ENCODE peak calls at places on chromosome 12, in four cellular contexts. One of them, this sample, is unnamed.

GRCh38 chr12:124550123-124551089 is 17.0 kb downstream of the NCOR2 start:
- DNase-seq in gastrocnemius medialis: no peak
- DNase-seq in left lung: peak; percentile 33
- DNase-seq in ovary: no peak
- DNase-seq in this sample: no peak

GRCh38 chr12:102917026-102917787 is at the start of gene PAH:
- DNase-seq in gastrocnemius medialis: no peak
- DNase-seq in left lung: no peak
- DNase-seq in ovary: no peak
- DNase-seq in this sample: peak; percentile 47

GRCh38 chr12:86496595-86496994 is 240.4 kb upstream of the MGAT4C start:
- DNase-seq in gastrocnemius medialis: no peak
- DNase-seq in left lung: no peak
- DNase-seq in ovary: no peak
- DNase-seq in this sample: no peak

GRCh38 chr12:123049398-123050250 is 69.1 kb downstream of the ARL6IP4 start:
- DNase-seq in gastrocnemius medialis: peak; percentile 59
- DNase-seq in left lung: no peak
- DNase-seq in ovary: no peak
- DNase-seq in this sample: no peak

GRCh38 chr12:66456622-66457021 is 154.3 kb downstream of the HELB start:
- DNase-seq in gastrocnemius medialis: no peak
- DNase-seq in left lung: no peak
- DNase-seq in ovary: no peak
- DNase-seq in this sample: no peak

GRCh38 chr12:111451649-111452129 is 46.0 kb downstream of the SH2B3 start:
- DNase-seq in gastrocnemius medialis: no peak
- DNase-seq in left lung: no peak
- DNase-seq in ovary: no peak
- DNase-seq in this sample: no peak

GRCh38 chr12:122366685-122367475 is 55.6 kb downstream of the CLIP1 start:
- DNase-seq in gastrocnemius medialis: peak; percentile 79
- DNase-seq in left lung: peak; percentile 41
- DNase-seq in ovary: peak; percentile 54
- DNase-seq in this sample: no peak

GRCh38 chr12:114665411-114666181 is 18.4 kb downstream of the TBX3 start:
- DNase-seq in gastrocnemius medialis: no peak
- DNase-seq in left lung: no peak
- DNase-seq in ovary: no peak
- DNase-seq in this sample: no peak

GRCh38 chr12:69468237-69469026 is 1.8 kb upstream of the FRS2 start:
- DNase-seq in gastrocnemius medialis: no peak
- DNase-seq in left lung: no peak
- DNase-seq in ovary: no peak
- DNase-seq in this sample: no peak

GRCh38 chr12:104025771-104026170 is 24.2 kb downstream of the GLT8D2 start:
- DNase-seq in gastrocnemius medialis: no peak
- DNase-seq in left lung: no peak
- DNase-seq in ovary: no peak
- DNase-seq in this sample: no peak

GRCh38 chr12:56763753-56764657 is 881 bp downstream of the HSD17B6 start:
- DNase-seq in gastrocnemius medialis: no peak
- DNase-seq in left lung: no peak
- DNase-seq in ovary: no peak
- DNase-seq in this sample: no peak

GRCh38 chr12:32947203-32947795 is 50.7 kb upstream of the PKP2 start:
- DNase-seq in gastrocnemius medialis: no peak
- DNase-seq in left lung: no peak
- DNase-seq in ovary: no peak
- DNase-seq in this sample: no peak

GRCh38 chr12:96366255-96366654 is 34.0 kb downstream of the CDK17 start:
- DNase-seq in gastrocnemius medialis: no peak
- DNase-seq in left lung: no peak
- DNase-seq in ovary: no peak
- DNase-seq in this sample: no peak

GRCh38 chr12:96336489-96336888 is 63.8 kb downstream of the CDK17 start:
- DNase-seq in gastrocnemius medialis: no peak
- DNase-seq in left lung: no peak
- DNase-seq in ovary: no peak
- DNase-seq in this sample: no peak

GRCh38 chr12:27342551-27342950 is 9.9 kb downstream of the BMAL2 start:
- DNase-seq in gastrocnemius medialis: no peak
- DNase-seq in left lung: no peak
- DNase-seq in ovary: no peak
- DNase-seq in this sample: no peak

GRCh38 chr12:84508943-84509342 is 403.7 kb downstream of the SLC6A15 start:
- DNase-seq in gastrocnemius medialis: no peak
- DNase-seq in left lung: peak; percentile 43
- DNase-seq in ovary: no peak
- DNase-seq in this sample: no peak

GRCh38 chr12:131362290-131363211 is 348.3 kb upstream of the SFSWAP start:
- DNase-seq in gastrocnemius medialis: no peak
- DNase-seq in left lung: no peak
- DNase-seq in ovary: no peak
- DNase-seq in this sample: no peak

GRCh38 chr12:8852119-8852518 is 29.7 kb downstream of the A2ML1 start:
- DNase-seq in gastrocnemius medialis: no peak
- DNase-seq in left lung: no peak
- DNase-seq in ovary: no peak
- DNase-seq in this sample: no peak

GRCh38 chr12:59977779-59978178 is 381.9 kb downstream of the SLC16A7 start:
- DNase-seq in gastrocnemius medialis: no peak
- DNase-seq in left lung: no peak
- DNase-seq in ovary: no peak
- DNase-seq in this sample: no peak

GRCh38 chr12:116556964-116557706 is 2.0 kb upstream of the MAP1LC3B2 start:
- DNase-seq in gastrocnemius medialis: no peak
- DNase-seq in left lung: no peak
- DNase-seq in ovary: no peak
- DNase-seq in this sample: no peak

GRCh38 chr12:109770861-109771670 is 57.4 kb downstream of the FAM222A start:
- DNase-seq in gastrocnemius medialis: no peak
- DNase-seq in left lung: no peak
- DNase-seq in ovary: peak; percentile 29
- DNase-seq in this sample: peak; percentile 23

GRCh38 chr12:67386869-67387570 is 117.9 kb downstream of the CAND1 start:
- DNase-seq in gastrocnemius medialis: no peak
- DNase-seq in left lung: no peak
- DNase-seq in ovary: no peak
- DNase-seq in this sample: no peak

GRCh38 chr12:6183689-6184441 is 16.3 kb upstream of the CD9 start:
- DNase-seq in gastrocnemius medialis: no peak
- DNase-seq in left lung: no peak
- DNase-seq in ovary: no peak
- DNase-seq in this sample: no peak
- H3K27ac ChIP-seq in gastrocnemius medialis: no peak overlapping the region
- H3K27ac ChIP-seq in left lung: no peak overlapping the region
- H3K27ac ChIP-seq in ovary: no peak overlapping the region
- H3K27ac ChIP-seq in this sample: peak overlapping the region; percentile 76

GRCh38 chr12:113278631-113279030 is 56.3 kb downstream of the SLC8B1 start:
- DNase-seq in gastrocnemius medialis: no peak
- DNase-seq in left lung: peak; percentile 15
- DNase-seq in ovary: no peak
- DNase-seq in this sample: peak; percentile 24

GRCh38 chr12:113277511-113277910 is 56.2 kb downstream of the TPCN1 start:
- DNase-seq in gastrocnemius medialis: no peak
- DNase-seq in left lung: peak; percentile 28
- DNase-seq in ovary: no peak
- DNase-seq in this sample: peak; percentile 24

GRCh38 chr12:113276306-113276705 is 55.0 kb downstream of the TPCN1 start:
- DNase-seq in gastrocnemius medialis: no peak
- DNase-seq in left lung: no peak
- DNase-seq in ovary: peak; percentile 60
- DNase-seq in this sample: peak; percentile 18

GRCh38 chr12:113278141-113278540 is 56.8 kb downstream of the SLC8B1 start:
- DNase-seq in gastrocnemius medialis: no peak
- DNase-seq in left lung: peak; percentile 17
- DNase-seq in ovary: no peak
- DNase-seq in this sample: peak; percentile 19

GRCh38 chr12:113276946-113277500 is 55.8 kb downstream of the TPCN1 start:
- DNase-seq in gastrocnemius medialis: no peak
- DNase-seq in left lung: peak; percentile 23
- DNase-seq in ovary: no peak
- DNase-seq in this sample: peak; percentile 31
- H3K4me3 ChIP-seq in gastrocnemius medialis: no peak overlapping the region
- H3K4me3 ChIP-seq in left lung: no peak overlapping the region
- H3K4me3 ChIP-seq in ovary: no peak overlapping the region
- H3K4me3 ChIP-seq in this sample: no peak overlapping the region

DNA sequence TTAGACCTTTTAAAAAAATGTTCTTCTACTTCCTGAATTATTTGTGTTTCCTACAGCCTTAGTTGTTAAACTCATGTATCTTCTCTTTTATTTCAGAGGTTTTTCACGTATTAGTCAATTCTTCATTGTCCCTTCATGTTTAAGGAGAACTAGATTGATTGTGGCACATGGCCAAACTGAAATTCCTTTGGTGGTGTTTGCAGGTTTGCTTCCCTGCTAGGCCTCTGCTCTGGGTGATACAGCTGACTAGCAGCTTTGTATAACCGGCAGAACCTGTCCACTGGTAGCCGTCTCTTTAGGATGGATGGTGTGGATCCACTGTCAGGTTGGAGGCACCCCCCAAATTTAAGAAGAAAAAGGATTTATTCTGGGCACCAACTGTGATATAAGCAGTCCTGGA is 262.1 kb downstream of the FBXL14 start:
- DNase-seq in gastrocnemius medialis: no peak
- DNase-seq in left lung: no peak
- DNase-seq in ovary: no peak
- DNase-seq in this sample: no peak
- H3K27ac ChIP-seq in gastrocnemius medialis: no peak overlapping the region
- H3K27ac ChIP-seq in left lung: no peak overlapping the region
- H3K27ac ChIP-seq in ovary: no peak overlapping the region
- H3K27ac ChIP-seq in this sample: no peak overlapping the region

GRCh38 chr12:81079280-81080076 is 1.6 kb downstream of the ACSS3 start:
- DNase-seq in gastrocnemius medialis: no peak
- DNase-seq in left lung: no peak
- DNase-seq in ovary: no peak
- DNase-seq in this sample: no peak
- H3K4me3 ChIP-seq in gastrocnemius medialis: peak overlapping the region; percentile 76
- H3K4me3 ChIP-seq in left lung: peak overlapping the region; percentile 57
- H3K4me3 ChIP-seq in ovary: peak overlapping the region; percentile 87
- H3K4me3 ChIP-seq in this sample: peak overlapping the region; percentile 79

GRCh38 chr12:132886529-132887477 is 602 bp downstream of the CHFR start:
- DNase-seq in gastrocnemius medialis: no peak
- DNase-seq in left lung: peak; percentile 34
- DNase-seq in ovary: no peak
- DNase-seq in this sample: peak; percentile 60
- H3K27ac ChIP-seq in gastrocnemius medialis: peak overlapping the region; percentile 91
- H3K27ac ChIP-seq in left lung: peak overlapping the region; percentile 99
- H3K27ac ChIP-seq in ovary: no peak overlapping the region
- H3K27ac ChIP-seq in this sample: peak overlapping the region; percentile 99

GRCh38 chr12:6620885-6621274 is 13.7 kb upstream of the CHD4 start:
- DNase-seq in gastrocnemius medialis: no peak
- DNase-seq in left lung: no peak
- DNase-seq in ovary: no peak
- DNase-seq in this sample: no peak
- H3K4me3 ChIP-seq in gastrocnemius medialis: no peak overlapping the region
- H3K4me3 ChIP-seq in left lung: no peak overlapping the region
- H3K4me3 ChIP-seq in ovary: no peak overlapping the region
- H3K4me3 ChIP-seq in this sample: peak overlapping the region; percentile 33

This sample was measured in lower lobe of right lung.